ENCODE peak calls at places on chromosomes 6 and 20, in five cellular contexts. Z is transverse colon, G is HL-60, A is vagina, T is suprapubic skin. X is an unnamed sample.

GRCh38 chr6:149190228-149190831 is 127.2 kb upstream of the TAB2 start:
- DNase-seq in G (no peak), Z (peak), A (no peak), T (no peak), X (no peak)

GRCh38 chr6:158730175-158730907 is 80.5 kb downstream of the SYTL3 start:
- DNase-seq in Z (no peak), T (no peak), A (no peak), G (no peak), X (no peak)

GRCh38 chr20:25686081-25687077 is 10.3 kb downstream of the ZNF337 start:
- DNase-seq in G (no peak), T (no peak), Z (no peak), A (no peak), X (no peak)

GRCh38 chr6:106739387-106739786 is 110.0 kb downstream of the QRSL1 start:
- DNase-seq in T (no peak), A (no peak), G (no peak), Z (no peak), X (no peak)

GRCh38 chr20:58012731-58013510 is 215.5 kb downstream of the ANKRD60 start:
- DNase-seq in A (no peak), G (no peak), T (no peak), Z (no peak), X (no peak)

GRCh38 chr6:105174512-105174911 is 5.3 kb downstream of the POPDC3 start:
- DNase-seq in A (no peak), Z (no peak), G (no peak), T (no peak), X (no peak)

GRCh38 chr20:20457392-20458126 is 89.7 kb downstream of the INSM1 start:
- DNase-seq in A (no peak), Z (no peak), T (no peak), G (no peak), X (no peak)

GRCh38 chr6:125220712-125221111 is 67.1 kb downstream of the TPD52L1 start:
- DNase-seq in A (no peak), T (no peak), Z (peak), G (no peak), X (no peak)

GRCh38 chr20:38833857-38834164 is 28.3 kb downstream of the PPP1R16B start:
- DNase-seq in G (no peak), A (no peak), T (no peak), Z (no peak), X (no peak)

GRCh38 chr6:38631186-38631783 is 8.4 kb downstream of the BTBD9 start:
- DNase-seq in A (no peak), T (no peak), G (no peak), Z (no peak), X (no peak)

GRCh38 chr6:167150815-167151557 is 6.8 kb downstream of the GPR31 start:
- DNase-seq in T (no peak), A (no peak), Z (no peak), G (no peak), X (no peak)

GRCh38 chr6:23690650-23691049 is 435.4 kb upstream of the NRSN1 start:
- DNase-seq in A (no peak), G (no peak), T (no peak), Z (no peak), X (no peak)

GRCh38 chr6:116268589-116269293 is 11.0 kb downstream of the TSPYL1 start:
- DNase-seq in A (no peak), G (peak), T (no peak), Z (no peak), X (peak)

GRCh38 chr6:6635869-6636268 is 47.3 kb downstream of the LY86 start:
- DNase-seq in A (no peak), T (no peak), G (no peak), Z (no peak), X (no peak)

GRCh38 chr20:61990484-61990883 is 75.2 kb downstream of the TAF4 start:
- DNase-seq in G (no peak), A (no peak), T (no peak), Z (no peak), X (no peak)

GRCh38 chr6:56891754-56892153 is 63.2 kb upstream of the BEND6 start:
- DNase-seq in Z (no peak), A (no peak), T (no peak), G (no peak), X (no peak)

GRCh38 chr6:53651764-53652401 is 13.7 kb downstream of the KLHL31 start:
- DNase-seq in T (peak), A (no peak), G (peak), Z (peak), X (peak)

GRCh38 chr20:36779656-36780025 is 6.1 kb upstream of the DSN1 start:
- DNase-seq in Z (no peak), G (no peak), T (no peak), A (no peak), X (no peak)

GRCh38 chr20:25252686-25253421 is 5.0 kb downstream of the PYGB start:
- DNase-seq in Z (peak), A (no peak), G (no peak), T (no peak), X (no peak)

GRCh38 chr20:52003976-52004375 is 187.6 kb downstream of the ZFP64 start:
- DNase-seq in G (no peak), Z (no peak), T (no peak), A (no peak), X (no peak)

GRCh38 chr20:46485431-46485830 is 27.9 kb downstream of the ZNF334 start:
- DNase-seq in T (no peak), Z (no peak), G (no peak), A (no peak), X (no peak)

GRCh38 chr20:57659789-57660509 is 39.7 kb upstream of the ZBP1 start:
- DNase-seq in A (peak), Z (peak), T (peak), G (no peak), X (peak)

GRCh38 chr6:64012351-64013060 is 376.9 kb downstream of the PHF3 start:
- DNase-seq in T (no peak), G (no peak), A (no peak), Z (peak), X (no peak)

GRCh38 chr6:64013061-64013410 is 377.4 kb downstream of the PHF3 start:
- DNase-seq in A (no peak), Z (no peak), T (no peak), G (no peak), X (no peak)

GRCh38 chr6:64010646-64011045 is 375.0 kb downstream of the PHF3 start:
- DNase-seq in G (no peak), A (no peak), T (no peak), Z (no peak), X (no peak)

GRCh38 chr6:64006246-64006645 is 370.6 kb downstream of the PHF3 start:
- DNase-seq in T (no peak), Z (no peak), G (no peak), A (no peak), X (no peak)

DNA sequence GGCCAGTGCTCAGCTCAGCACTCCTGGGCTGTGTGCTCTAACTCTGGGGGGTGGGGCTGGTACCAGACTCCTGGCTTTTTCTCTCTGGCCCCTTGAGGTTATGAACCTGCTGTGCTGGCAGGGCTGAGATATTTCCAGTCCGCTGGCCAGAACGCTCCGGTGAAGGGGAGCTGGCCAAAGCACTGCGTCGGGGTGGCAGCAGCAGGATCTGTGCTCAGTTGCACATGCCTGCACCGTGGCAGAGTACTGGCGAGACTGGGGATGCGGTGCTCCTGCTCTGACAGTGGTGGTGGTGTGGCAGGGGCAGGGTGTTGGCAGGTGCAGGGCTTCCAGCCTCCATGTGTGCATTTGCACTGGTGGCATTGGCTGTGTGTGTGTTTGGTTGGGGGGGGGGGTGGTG is 374.4 kb downstream of the PHF3 start:
- DNase-seq in G (no peak), A (no peak), T (no peak), Z (no peak), X (no peak)
- TF ChIP-seq POLR2AphosphoS5 in G (no peak), A (no peak), T (no peak), Z (no peak), X (no peak)

GRCh38 chr6:110537208-110538123 is 61.1 kb upstream of the SLC22A16 start:
- DNase-seq in G (no peak), A (peak), Z (no peak), T (no peak), X (no peak)

GRCh38 chr6:110532401-110532800 is 56.0 kb upstream of the SLC22A16 start:
- DNase-seq in G (no peak), Z (no peak), T (no peak), A (no peak), X (no peak)

GRCh38 chr6:110538416-110539060 is 62.1 kb upstream of the SLC22A16 start:
- DNase-seq in T (no peak), A (peak), G (no peak), Z (no peak), X (no peak)

GRCh38 chr6:110530671-110531070 is 54.3 kb upstream of the SLC22A16 start:
- DNase-seq in Z (no peak), T (no peak), G (no peak), A (peak), X (no peak)

GRCh38 chr6:110534731-110535164 is 58.3 kb upstream of the SLC22A16 start:
- DNase-seq in T (no peak), Z (no peak), G (no peak), A (peak), X (no peak)
- TF ChIP-seq POLR2AphosphoS5 in T (no peak), Z (no peak), G (no peak), A (no peak), X (no peak)

GRCh38 chr6:111591370-111591900 is 14.2 kb downstream of the TRAF3IP2 start:
- DNase-seq in Z (peak), T (peak), A (peak), G (peak), X (no peak)
- TF ChIP-seq POLR2AphosphoS5 in Z (peak), T (peak), A (peak), G (peak), X (no peak)

GRCh38 chr6:19837511-19838441 is 606 bp downstream of the ID4 start:
- DNase-seq in Z (peak), A (no peak), T (peak), G (no peak), X (no peak)

GRCh38 chr6:19838442-19839236 is 1.5 kb downstream of the ID4 start:
- DNase-seq in A (no peak), G (no peak), Z (peak), T (peak), X (no peak)

GRCh38 chr6:19835605-19836004 is 1.6 kb upstream of the ID4 start:
- DNase-seq in G (no peak), Z (no peak), T (no peak), A (no peak), X (no peak)

GRCh38 chr6:19834858-19835257 is 2.3 kb upstream of the ID4 start:
- DNase-seq in A (no peak), Z (no peak), G (no peak), T (no peak), X (no peak)

DNA sequence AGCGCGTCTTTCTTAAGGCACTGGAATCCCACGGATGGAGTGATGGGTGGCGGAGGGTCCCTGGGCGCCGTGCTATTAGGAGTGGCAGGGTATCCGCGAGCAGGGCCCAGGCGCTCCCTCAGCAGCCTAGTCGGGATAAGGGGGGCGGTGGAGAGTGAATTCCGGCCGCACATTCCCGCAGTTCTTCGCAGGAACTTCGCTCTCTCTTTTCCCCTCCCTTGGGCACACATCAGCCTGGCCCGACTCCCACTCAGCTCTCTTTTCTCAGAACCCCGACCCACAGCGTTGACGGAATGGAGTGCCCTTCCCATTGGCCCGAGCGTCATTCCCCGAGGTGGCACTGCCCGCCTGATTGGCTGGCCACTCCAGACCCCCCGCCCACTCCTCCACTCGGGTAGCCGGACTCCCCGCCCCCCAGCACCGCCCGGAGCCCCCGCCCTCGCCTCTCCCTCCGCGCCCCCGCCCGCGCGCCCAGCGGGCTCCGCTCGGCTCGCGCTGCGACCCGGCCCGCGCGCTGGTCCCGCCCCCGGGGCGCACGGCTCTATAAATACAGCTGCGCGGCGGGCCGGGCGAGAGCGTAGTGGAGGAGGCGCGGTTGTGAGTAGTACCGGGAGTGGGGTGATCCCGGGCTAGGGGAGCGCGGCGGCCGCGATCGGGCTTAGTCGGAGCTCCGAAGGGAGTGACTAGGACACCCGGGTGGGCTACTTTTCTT is at the start of gene ID4:
- DNase-seq in G (no peak), A (peak), Z (peak), T (peak), X (no peak)
- TF ChIP-seq POLR2AphosphoS5 in G (no peak), A (peak), Z (peak), T (peak), X (no peak)

DNA sequence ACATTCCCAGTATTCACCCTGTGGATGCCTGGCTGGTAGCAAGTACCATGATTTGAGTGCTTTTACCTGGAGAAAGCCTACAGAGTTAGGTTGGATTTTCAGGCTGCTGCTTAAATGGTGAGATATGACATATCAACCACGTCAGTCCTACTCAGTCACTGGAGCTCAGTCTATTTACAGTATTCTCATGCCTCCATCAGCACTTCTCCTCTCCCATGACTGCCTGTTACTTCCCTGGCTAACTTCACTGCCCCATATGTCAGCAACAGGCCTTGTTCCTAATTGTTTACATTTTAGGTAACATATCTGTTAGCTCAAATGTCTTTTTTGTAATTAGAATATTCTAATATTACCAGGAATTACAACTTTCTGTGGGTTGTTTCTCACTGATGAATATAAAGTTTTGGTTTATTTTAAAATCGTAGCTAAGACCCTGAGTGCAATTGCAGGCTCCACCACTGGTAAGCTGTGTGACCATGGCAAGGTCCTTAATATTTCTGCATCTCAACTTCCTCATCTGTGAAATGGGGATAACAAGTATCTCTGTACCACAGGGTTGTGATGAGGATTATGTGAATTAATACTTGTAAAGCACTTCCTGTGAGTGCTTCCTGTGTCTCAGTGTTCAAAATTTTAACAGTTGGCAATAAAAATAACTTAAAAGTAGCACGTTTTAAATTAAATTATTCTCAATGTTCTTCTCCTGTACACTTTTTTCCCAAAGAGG is 54.3 kb downstream of the RNF144B start:
- DNase-seq in Z (no peak), T (no peak), G (no peak), A (no peak), X (no peak)
- TF ChIP-seq POLR2AphosphoS5 in Z (no peak), T (no peak), G (no peak), A (no peak), X (no peak)

GRCh38 chr6:112259337-112259675 is 4.9 kb upstream of the LAMA4 start:
- DNase-seq in G (no peak), A (no peak), Z (no peak), T (no peak), X (no peak)
- TF ChIP-seq POLR2AphosphoS5 in G (no peak), A (no peak), Z (no peak), T (no peak), X (no peak)

GRCh38 chr6:31465185-31465536 is 32.8 kb upstream of the MICB start:
- DNase-seq in T (no peak), G (no peak), A (peak), Z (no peak), X (no peak)
- TF ChIP-seq POLR2AphosphoS5 in T (no peak), G (no peak), A (no peak), Z (no peak), X (peak)

GRCh38 chr6:112957526-112957916 is 610.4 kb downstream of the RFPL4B start:
- DNase-seq in A (no peak), G (no peak), Z (no peak), T (no peak), X (no peak)

GRCh38 chr6:112951829-112952228 is 604.7 kb downstream of the RFPL4B start:
- DNase-seq in A (no peak), G (no peak), T (no peak), Z (no peak), X (no peak)

DNA sequence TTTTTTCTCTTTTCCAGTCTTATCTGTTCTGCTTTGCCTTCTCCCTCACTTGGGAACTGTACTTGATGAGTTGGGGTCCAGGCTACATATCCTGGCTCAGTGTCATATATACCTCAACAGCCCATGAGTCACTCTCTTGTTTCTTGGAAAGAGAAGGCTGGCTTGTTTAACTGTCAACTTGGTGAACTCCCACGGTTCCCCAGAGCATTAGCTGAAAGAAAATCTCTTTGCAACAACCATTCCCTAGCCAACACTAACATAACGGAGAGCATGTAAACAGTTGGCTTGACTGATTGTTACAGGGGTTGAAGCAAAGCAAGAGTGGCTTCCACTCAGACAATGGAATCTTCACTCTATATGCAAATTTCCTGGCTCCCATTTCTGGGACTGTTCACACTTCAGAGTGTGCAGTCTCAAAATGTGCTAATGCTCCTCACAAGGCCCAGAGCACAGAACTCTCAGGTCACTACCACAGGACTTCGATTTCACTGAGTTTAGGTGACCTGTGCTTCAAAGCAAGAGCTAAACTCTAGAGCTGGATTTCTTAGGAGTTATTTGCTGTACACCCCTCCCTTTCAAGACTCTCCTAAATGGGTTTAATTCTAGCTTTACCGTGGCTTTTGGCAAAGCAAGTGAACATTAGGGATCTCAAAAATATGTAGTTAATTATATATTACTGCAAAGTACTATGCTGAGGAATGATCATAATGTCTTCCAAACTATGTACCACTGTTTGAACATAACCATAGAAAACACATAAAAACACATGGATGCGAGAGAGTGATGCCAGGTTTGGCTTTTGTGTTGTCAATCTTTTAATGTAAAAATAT is 609.8 kb downstream of the RFPL4B start:
- DNase-seq in Z (no peak), G (no peak), A (no peak), T (no peak), X (no peak)
- TF ChIP-seq POLR2AphosphoS5 in Z (peak), G (no peak), A (no peak), T (no peak), X (no peak)

GRCh38 chr6:169253341-169253740 is 305 bp downstream of the THBS2 start:
- DNase-seq in A (no peak), G (no peak), Z (no peak), T (no peak), X (no peak)

GRCh38 chr6:169251822-169252804 is 1.5 kb downstream of the THBS2 start:
- DNase-seq in T (peak), G (no peak), A (no peak), Z (no peak), X (no peak)

GRCh38 chr6:169254456-169255316 is 1.0 kb upstream of the THBS2 start:
- DNase-seq in T (peak), A (peak), Z (no peak), G (peak), X (no peak)

GRCh38 chr6:169252805-169253189 is 849 bp downstream of the THBS2 start:
- DNase-seq in Z (no peak), T (peak), A (no peak), G (no peak), X (no peak)

GRCh38 chr6:169253745-169254238 is at the start of gene THBS2:
- DNase-seq in T (peak), Z (peak), A (peak), G (no peak), X (no peak)
- TF ChIP-seq POLR2AphosphoS5 in T (peak), Z (peak), A (peak), G (no peak), X (no peak)